ENCODE peak calls at places on chromosomes 3 and 15, in six cellular contexts. J is SK-N-SH, K is K562, O is suprapubic skin, M is Panc1, C is HCT116. N is an unnamed sample.

GRCh38 chr3:24433838-24434591 is 60.6 kb downstream of the THRB start:
- DNase-seq in O (no peak), K (no peak), M (no peak), J (no peak), C (no peak), N (no peak)

GRCh38 chr15:44084728-44085127 is 110.3 kb downstream of the FRMD5 start:
- DNase-seq in M (no peak), O (no peak), K (no peak), C (no peak), J (no peak), N (no peak)

GRCh38 chr3:45226206-45226915 is at the start of gene TMEM158:
- DNase-seq in K (peak; percentile 99), M (no peak), O (peak; percentile 88), J (peak; percentile 97), C (no peak), N (peak; percentile 89)

GRCh38 chr3:113626513-113627371 is 69.7 kb downstream of the USF3 start:
- DNase-seq in J (peak; percentile 73), K (peak; percentile 36), O (no peak), C (peak; percentile 79), M (peak; percentile 45), N (peak; percentile 57)

GRCh38 chr3:117278424-117279190 is 569.0 kb downstream of the TUSC7 start:
- DNase-seq in O (no peak), C (peak; percentile 8), J (peak; percentile 33), M (peak; percentile 41), K (no peak), N (peak; percentile 51)

GRCh38 chr3:171967137-171967783 is 72.1 kb upstream of the FNDC3B start:
- DNase-seq in O (no peak), J (no peak), K (no peak), M (peak; percentile 85), C (peak; percentile 60), N (no peak)

GRCh38 chr3:155701882-155702465 is 42.9 kb downstream of the PLCH1 start:
- DNase-seq in M (no peak), C (peak; percentile 31), J (peak; percentile 43), K (peak; percentile 24), O (no peak), N (no peak)

GRCh38 chr15:84871428-84871985 is 13.0 kb upstream of the SLC28A1 start:
- DNase-seq in M (no peak), O (peak; percentile 41), J (no peak), K (peak; percentile 48), C (no peak), N (no peak)

GRCh38 chr15:78225783-78226541 is 8.4 kb downstream of the ACSBG1 start:
- DNase-seq in K (no peak), C (no peak), O (no peak), J (no peak), M (no peak), N (no peak)

GRCh38 chr15:69016021-69016595 is 1.6 kb downstream of the NOX5 start:
- DNase-seq in M (no peak), J (no peak), C (no peak), K (no peak), O (no peak), N (no peak)

GRCh38 chr15:46961795-46962194 is 755.5 kb upstream of the SEMA6D start:
- DNase-seq in J (peak; percentile 6), K (no peak), O (no peak), M (no peak), C (no peak), N (no peak)

GRCh38 chr15:31222769-31223345 is 103.8 kb upstream of the KLF13 start:
- DNase-seq in J (no peak), M (no peak), K (no peak), C (no peak), O (no peak), N (no peak)

GRCh38 chr3:14175383-14176037 is 2.9 kb downstream of the XPC start:
- DNase-seq in M (no peak), K (no peak), O (no peak), J (no peak), C (no peak), N (no peak)

GRCh38 chr3:64011685-64012084 is 11.6 kb downstream of the PSMD6 start:
- DNase-seq in C (no peak), J (no peak), K (no peak), O (no peak), M (no peak), N (no peak)

GRCh38 chr15:29857196-29857595 is 34.9 kb upstream of the TJP1 start:
- DNase-seq in K (no peak), C (no peak), J (no peak), M (no peak), O (no peak), N (no peak)

GRCh38 chr3:73137736-73138403 is 76.4 kb downstream of the EBLN2 start:
- DNase-seq in O (no peak), C (no peak), J (peak; percentile 47), K (no peak), M (no peak), N (no peak)

GRCh38 chr3:49899815-49900214 is 3.9 kb downstream of the MST1R start:
- DNase-seq in O (no peak), C (no peak), J (peak; percentile 58), M (no peak), K (peak; percentile 27), N (no peak)

GRCh38 chr15:91472316-91472756 is 372.3 kb downstream of the SV2B start:
- DNase-seq in O (no peak), C (no peak), M (no peak), J (no peak), K (no peak), N (no peak)
- TF ChIP-seq POLR2AphosphoS5 in O (no peak), C (no peak), M (no peak), J (no peak), K (no peak), N (no peak)

DNA sequence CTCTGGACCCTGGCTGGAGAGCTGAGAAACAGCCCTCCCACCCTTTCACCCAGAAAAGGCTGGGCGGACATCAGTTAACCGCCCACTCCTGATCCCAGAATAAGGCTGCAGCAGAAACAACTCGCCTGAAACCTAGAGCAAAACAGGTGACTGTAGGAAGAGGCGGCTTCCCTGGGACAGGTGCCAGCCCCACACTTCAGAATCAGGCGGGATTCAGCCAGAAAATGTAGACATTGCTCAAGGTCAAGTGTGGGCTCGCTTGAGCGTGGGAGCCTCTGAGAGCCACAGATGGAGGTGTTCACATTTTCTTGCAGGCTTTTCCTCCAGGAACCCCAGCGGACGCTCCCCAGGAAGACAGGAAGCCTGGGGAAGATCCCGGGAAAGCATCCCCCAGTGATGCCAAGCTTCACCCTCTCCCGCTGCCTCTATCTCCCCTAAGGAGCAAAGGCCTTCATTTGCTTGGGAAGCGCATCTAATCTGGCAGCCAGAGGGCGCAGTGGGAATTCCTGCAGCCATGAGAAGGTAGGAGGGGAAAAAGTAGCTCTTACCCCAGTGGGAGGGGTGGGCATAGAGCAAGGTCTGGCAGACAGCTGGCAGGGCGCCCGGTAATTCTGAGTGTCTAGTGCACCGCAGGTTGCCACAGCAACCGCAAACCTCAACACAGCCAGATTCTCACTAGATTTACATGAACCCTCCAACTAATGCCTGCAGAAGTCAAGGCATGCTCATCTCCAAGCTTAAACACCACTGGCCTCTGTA is 77.7 kb downstream of the OCA2 start:
- DNase-seq in O (no peak), M (no peak), K (peak; percentile 41), J (peak; percentile 96), C (peak; percentile 22), N (peak; percentile 30)
- TF ChIP-seq CTCF in O (no peak), M (no peak), K (peak; percentile 63), J (peak; percentile 51), C (peak; percentile 60), N (peak; percentile 22)

GRCh38 chr3:195268608-195269309 is 2.2 kb downstream of the XXYLT1 start:
- DNase-seq in K (no peak), M (no peak), J (no peak), O (no peak), C (no peak), N (no peak)

GRCh38 chr3:195270350-195271115 is 426 bp downstream of the XXYLT1 start:
- DNase-seq in K (peak; percentile 51), O (no peak), M (no peak), C (peak; percentile 26), J (peak; percentile 72), N (peak; percentile 79)

GRCh38 chr3:195271116-195271858 is at the start of gene XXYLT1:
- DNase-seq in O (peak; percentile 94), K (peak; percentile 93), C (peak; percentile 74), M (peak; percentile 52), J (peak; percentile 96), N (peak; percentile 92)

GRCh38 chr3:195269375-195270078 is 1.4 kb downstream of the XXYLT1 start:
- DNase-seq in O (no peak), K (no peak), M (no peak), C (no peak), J (no peak), N (no peak)

DNA sequence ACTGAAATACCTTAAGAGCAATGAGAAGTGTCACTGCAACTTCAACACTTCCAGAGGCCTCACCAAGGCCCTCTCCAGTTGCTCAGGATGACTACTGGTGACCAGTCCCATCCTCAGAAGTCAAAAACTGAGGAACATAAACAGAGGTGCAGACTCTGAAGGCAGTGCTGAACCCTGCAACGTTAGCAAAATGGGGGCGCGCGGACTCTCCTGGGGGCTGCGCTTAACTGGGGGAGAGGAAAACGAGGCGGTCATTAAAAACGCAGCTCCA is 945 bp downstream of the XXYLT1 start:
- DNase-seq in J (no peak), K (no peak), M (no peak), O (no peak), C (no peak), N (no peak)
- H3K4me1 ChIP-seq in J (peaks cover 22% of the 10 kb centered on the region), K (peaks cover 22% of the 10 kb centered on the region), M (peaks cover 19% of the 10 kb centered on the region), O (peaks cover 26% of the 10 kb centered on the region), C (peaks cover 25% of the 10 kb centered on the region), N (peaks cover 22% of the 10 kb centered on the region)

GRCh38 chr3:120033594-120033993 is 60.7 kb downstream of the GSK3B start:
- DNase-seq in O (no peak), C (no peak), M (no peak), K (no peak), J (no peak), N (no peak)
- TF ChIP-seq POLR2AphosphoS5 in O (no peak), C (no peak), M (no peak), K (no peak), J (no peak), N (no peak)